ENCODE peak calls at places on chromosomes 11 and 22, in four cellular contexts. One of them, this sample, is unnamed.

GRCh38 chr22:41513391-41513790 is 30.9 kb downstream of the POLR3H start:
- DNase-seq in K562: no peak
- DNase-seq in HepG2: no peak
- DNase-seq in GM12878: no peak
- DNase-seq in this sample: no peak

GRCh38 chr11:8071616-8072581 is 9.1 kb upstream of the TUB start:
- DNase-seq in K562: no peak
- DNase-seq in HepG2: no peak
- DNase-seq in GM12878: no peak
- DNase-seq in this sample: no peak

GRCh38 chr11:128686745-128687177 is 7.1 kb upstream of the FLI1 start:
- DNase-seq in K562: no peak
- DNase-seq in HepG2: no peak
- DNase-seq in GM12878: no peak
- DNase-seq in this sample: peak

GRCh38 chr11:82004537-82005213 is 729.0 kb downstream of the FAM181B start:
- DNase-seq in K562: no peak
- DNase-seq in HepG2: no peak
- DNase-seq in GM12878: no peak
- DNase-seq in this sample: no peak

GRCh38 chr11:94171693-94172440 is 43.2 kb downstream of the PANX1 start:
- DNase-seq in K562: peak
- DNase-seq in HepG2: peak
- DNase-seq in GM12878: no peak
- DNase-seq in this sample: peak

GRCh38 chr11:124879229-124879998 is 14.2 kb downstream of the ROBO3 start:
- DNase-seq in K562: no peak
- DNase-seq in HepG2: no peak
- DNase-seq in GM12878: no peak
- DNase-seq in this sample: no peak

GRCh38 chr11:97622795-97623194 is 1233.0 kb downstream of the JRKL start:
- DNase-seq in K562: no peak
- DNase-seq in HepG2: no peak
- DNase-seq in GM12878: no peak
- DNase-seq in this sample: no peak

GRCh38 chr11:3860360-3860759 is 4.9 kb downstream of the STIM1 start:
- DNase-seq in K562: no peak
- DNase-seq in HepG2: no peak
- DNase-seq in GM12878: no peak
- DNase-seq in this sample: no peak

GRCh38 chr11:114774599-114775365 is 96.5 kb downstream of the NXPE2 start:
- DNase-seq in K562: peak
- DNase-seq in HepG2: peak
- DNase-seq in GM12878: no peak
- DNase-seq in this sample: peak

GRCh38 chr11:125886997-125887372 is 483 bp upstream of the HYLS1 start:
- DNase-seq in K562: no peak
- DNase-seq in HepG2: no peak
- DNase-seq in GM12878: no peak
- DNase-seq in this sample: peak

GRCh38 chr11:86182976-86183584 is 61.5 kb upstream of the EED start:
- DNase-seq in K562: peak
- DNase-seq in HepG2: no peak
- DNase-seq in GM12878: peak
- DNase-seq in this sample: no peak

GRCh38 chr11:76771446-76772099 is 11.6 kb upstream of the TSKU start:
- DNase-seq in K562: no peak
- DNase-seq in HepG2: no peak
- DNase-seq in GM12878: no peak
- DNase-seq in this sample: no peak

GRCh38 chr11:29801561-29801960 is 215.3 kb downstream of the KCNA4 start:
- DNase-seq in K562: no peak
- DNase-seq in HepG2: no peak
- DNase-seq in GM12878: no peak
- DNase-seq in this sample: no peak

GRCh38 chr11:33935005-33935404 is 43.1 kb upstream of the LMO2 start:
- DNase-seq in K562: no peak
- DNase-seq in HepG2: no peak
- DNase-seq in GM12878: no peak
- DNase-seq in this sample: no peak

GRCh38 chr11:12606597-12606996 is 67.6 kb upstream of the TEAD1 start:
- DNase-seq in K562: no peak
- DNase-seq in HepG2: no peak
- DNase-seq in GM12878: no peak
- DNase-seq in this sample: no peak

GRCh38 chr11:351411-351810 is 17.9 kb upstream of the B4GALNT4 start:
- DNase-seq in K562: no peak
- DNase-seq in HepG2: no peak
- DNase-seq in GM12878: no peak
- DNase-seq in this sample: no peak

GRCh38 chr11:131108780-131109179 is 192.5 kb upstream of the SNX19 start:
- DNase-seq in K562: no peak
- DNase-seq in HepG2: no peak
- DNase-seq in GM12878: no peak
- DNase-seq in this sample: no peak

GRCh38 chr22:25388415-25388814 is 169.0 kb downstream of the CRYBB2 start:
- DNase-seq in K562: no peak
- DNase-seq in HepG2: no peak
- DNase-seq in GM12878: no peak
- DNase-seq in this sample: no peak

GRCh38 chr11:31861011-31861410 is 49.9 kb upstream of the PAX6 start:
- DNase-seq in K562: no peak
- DNase-seq in HepG2: no peak
- DNase-seq in GM12878: no peak
- DNase-seq in this sample: no peak

GRCh38 chr11:120139316-120140069 is 1.6 kb upstream of the TRIM29 start:
- DNase-seq in K562: no peak
- DNase-seq in HepG2: no peak
- DNase-seq in GM12878: no peak
- DNase-seq in this sample: no peak

GRCh38 chr22:27905638-27906037 is 13.4 kb downstream of the PITPNB start:
- DNase-seq in K562: no peak
- DNase-seq in HepG2: no peak
- DNase-seq in GM12878: no peak
- DNase-seq in this sample: no peak

GRCh38 chr11:16805942-16806341 is 67.5 kb downstream of the C11orf58 start:
- DNase-seq in K562: no peak
- DNase-seq in HepG2: peak
- DNase-seq in GM12878: no peak
- DNase-seq in this sample: no peak

GRCh38 chr11:11380883-11381282 is 27.8 kb upstream of the CSNK2A3 start:
- DNase-seq in K562: no peak
- DNase-seq in HepG2: no peak
- DNase-seq in GM12878: no peak
- DNase-seq in this sample: no peak

GRCh38 chr22:36486619-36487384 is 5.4 kb upstream of the TXN2 start:
- DNase-seq in K562: no peak
- DNase-seq in HepG2: peak
- DNase-seq in GM12878: no peak
- DNase-seq in this sample: peak

GRCh38 chr11:130161441-130161840 is 1.9 kb downstream of the ST14 start:
- DNase-seq in K562: no peak
- DNase-seq in HepG2: no peak
- DNase-seq in GM12878: no peak
- DNase-seq in this sample: no peak

GRCh38 chr11:34150494-34151151 is 45.2 kb downstream of the NAT10 start:
- DNase-seq in K562: no peak
- DNase-seq in HepG2: no peak
- DNase-seq in GM12878: no peak
- DNase-seq in this sample: no peak

GRCh38 chr22:27317961-27318360 is 483.6 kb downstream of the MN1 start:
- DNase-seq in K562: no peak
- DNase-seq in HepG2: no peak
- DNase-seq in GM12878: no peak
- DNase-seq in this sample: no peak

GRCh38 chr22:36590441-36591056 is 61.6 kb upstream of the EIF3D start:
- DNase-seq in K562: no peak
- DNase-seq in HepG2: no peak
- DNase-seq in GM12878: no peak
- DNase-seq in this sample: no peak

GRCh38 chr11:98227266-98227665 is 793.5 kb upstream of the CNTN5 start:
- DNase-seq in K562: no peak
- DNase-seq in HepG2: no peak
- DNase-seq in GM12878: no peak
- DNase-seq in this sample: no peak

GRCh38 chr11:96159968-96160367 is 183.0 kb downstream of the MAML2 start:
- DNase-seq in K562: no peak
- DNase-seq in HepG2: no peak
- DNase-seq in GM12878: no peak
- DNase-seq in this sample: no peak

GRCh38 chr11:121543981-121544380 is 91.2 kb upstream of the SORL1-AS1 start:
- DNase-seq in K562: no peak
- DNase-seq in HepG2: no peak
- DNase-seq in GM12878: no peak
- DNase-seq in this sample: no peak

GRCh38 chr11:87809256-87809655 is 366.0 kb downstream of the RAB38 start:
- DNase-seq in K562: no peak
- DNase-seq in HepG2: no peak
- DNase-seq in GM12878: no peak
- DNase-seq in this sample: no peak

GRCh38 chr11:2089536-2090165 is 49.5 kb downstream of the IGF2 start:
- DNase-seq in K562: peak
- DNase-seq in HepG2: peak
- DNase-seq in GM12878: no peak
- DNase-seq in this sample: peak

GRCh38 chr11:2090172-2091111 is 48.7 kb downstream of the IGF2 start:
- DNase-seq in K562: no peak
- DNase-seq in HepG2: no peak
- DNase-seq in GM12878: no peak
- DNase-seq in this sample: no peak

GRCh38 chr11:2091112-2091746 is 48.0 kb downstream of the IGF2 start:
- DNase-seq in K562: no peak
- DNase-seq in HepG2: no peak
- DNase-seq in GM12878: no peak
- DNase-seq in this sample: no peak

GRCh38 chr11:2088284-2088683 is 50.9 kb downstream of the IGF2 start:
- DNase-seq in K562: peak
- DNase-seq in HepG2: no peak
- DNase-seq in GM12878: no peak
- DNase-seq in this sample: no peak

GRCh38 chr11:2088746-2089535 is 50.2 kb downstream of the IGF2 start:
- DNase-seq in K562: peak
- DNase-seq in HepG2: peak
- DNase-seq in GM12878: no peak
- DNase-seq in this sample: no peak
- TF ChIP-seq CREM in K562: no peak
- TF ChIP-seq CREM in HepG2: no peak
- TF ChIP-seq CREM in GM12878: no peak
- TF ChIP-seq CREM in this sample: no peak

GRCh38 chr22:37970864-37971263 is 13.5 kb downstream of the SOX10 start:
- DNase-seq in K562: no peak
- DNase-seq in HepG2: no peak
- DNase-seq in GM12878: no peak
- DNase-seq in this sample: no peak

GRCh38 chr22:37973271-37974170 is 10.8 kb downstream of the SOX10 start:
- DNase-seq in K562: no peak
- DNase-seq in HepG2: no peak
- DNase-seq in GM12878: no peak
- DNase-seq in this sample: no peak

GRCh38 chr22:37972527-37972926 is 11.8 kb downstream of the SOX10 start:
- DNase-seq in K562: no peak
- DNase-seq in HepG2: no peak
- DNase-seq in GM12878: no peak
- DNase-seq in this sample: no peak

GRCh38 chr22:37968452-37969251 is 15.2 kb downstream of the POLR2F start:
- DNase-seq in K562: no peak
- DNase-seq in HepG2: peak
- DNase-seq in GM12878: no peak
- DNase-seq in this sample: no peak

GRCh38 chr22:37971475-37972434 is 12.6 kb downstream of the SOX10 start:
- DNase-seq in K562: no peak
- DNase-seq in HepG2: no peak
- DNase-seq in GM12878: no peak
- DNase-seq in this sample: peak
- TF ChIP-seq NR2C2 in K562: no peak
- TF ChIP-seq NR2C2 in HepG2: no peak
- TF ChIP-seq NR2C2 in GM12878: no peak
- TF ChIP-seq NR2C2 in this sample: no peak

DNA sequence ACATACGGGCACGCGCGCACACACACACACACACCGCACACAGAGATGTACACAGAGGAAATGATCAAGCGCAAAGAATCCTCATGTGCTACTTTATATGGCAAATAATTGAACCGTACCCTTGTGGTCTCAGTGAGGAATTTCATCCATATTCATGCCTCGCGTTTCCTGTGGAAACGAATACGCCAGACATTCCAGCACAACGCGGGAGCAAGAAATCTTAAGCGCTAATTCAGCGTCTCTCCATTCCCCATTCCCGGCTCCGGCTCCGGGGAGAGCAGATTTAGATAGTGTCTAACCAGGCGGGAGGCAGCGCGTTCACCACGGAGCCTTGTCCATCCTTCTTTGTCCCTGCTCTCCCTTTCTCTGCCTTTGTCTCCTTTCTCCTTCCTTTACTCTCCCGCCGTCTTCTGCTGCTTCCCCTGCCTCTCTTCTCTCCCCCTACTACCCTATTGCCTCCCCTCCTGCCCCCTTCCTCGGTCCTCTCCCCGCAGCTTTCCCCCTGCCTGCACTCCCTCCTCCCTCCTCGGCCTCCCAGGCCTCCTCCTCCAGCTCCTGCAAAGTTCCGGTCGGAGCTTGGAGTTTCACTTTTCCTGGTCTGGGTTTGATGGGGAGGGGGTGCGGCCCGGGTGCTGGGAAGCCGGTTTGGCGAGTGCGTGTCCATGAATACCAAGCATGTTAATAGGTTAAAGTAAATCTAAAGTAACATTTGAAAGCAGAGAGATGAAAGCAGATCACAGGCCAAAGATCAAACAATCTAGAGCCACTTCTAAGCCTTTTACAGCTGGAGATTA is 579.3 kb downstream of the BUD13 start:
- DNase-seq in K562: no peak
- DNase-seq in HepG2: peak
- DNase-seq in GM12878: no peak
- DNase-seq in this sample: peak
- TF ChIP-seq CREM in K562: no peak
- TF ChIP-seq CREM in HepG2: no peak
- TF ChIP-seq CREM in GM12878: no peak
- TF ChIP-seq CREM in this sample: no peak

GRCh38 chr22:21568207-21569075 is 927 bp downstream of the UBE2L3 start:
- DNase-seq in K562: peak
- DNase-seq in HepG2: peak
- DNase-seq in GM12878: no peak
- DNase-seq in this sample: no peak
- TF ChIP-seq NR2C2 in K562: peak
- TF ChIP-seq NR2C2 in HepG2: no peak
- TF ChIP-seq NR2C2 in GM12878: no peak
- TF ChIP-seq NR2C2 in this sample: no peak

This sample was measured in WTC11.